ENCODE peak calls at places on chromosome 15, in eight cellular contexts. Z, O, L, W, D, G, P and E are unnamed samples.

GRCh38 chr15:44668925-44669324 is 5.5 kb upstream of the SPG11 start:
- DNase-seq in Z (no peak), O (no peak), L (no peak), W (no peak), D (no peak), G (no peak), P (no peak), E (no peak)

GRCh38 chr15:73905224-73905827 is 20.9 kb upstream of the LOXL1 start:
- DNase-seq in Z (no peak), O (no peak), L (no peak), W (no peak), D (no peak), G (no peak), P (no peak), E (no peak)

GRCh38 chr15:31801152-31801551 is 229.2 kb upstream of the CHRNA7 start:
- DNase-seq in Z (no peak), O (no peak), L (no peak), W (no peak), D (no peak), G (peak; percentile 1), P (no peak), E (no peak)

GRCh38 chr15:62914461-62915079 is 128.0 kb upstream of the TPM1 start:
- DNase-seq in Z (no peak), O (peak; percentile 74), L (no peak), W (no peak), D (no peak), G (no peak), P (no peak), E (no peak)

GRCh38 chr15:99564221-99565030 is 1.4 kb upstream of the MEF2A start:
- DNase-seq in Z (no peak), O (no peak), L (peak; percentile 5), W (no peak), D (peak; percentile 21), G (peak; percentile 53), P (peak; percentile 75), E (peak; percentile 13)

GRCh38 chr15:64921711-64922110 is 10.0 kb downstream of the ANKDD1A start:
- DNase-seq in Z (no peak), O (no peak), L (peak; percentile 66), W (no peak), D (peak; percentile 26), G (no peak), P (no peak), E (no peak)

GRCh38 chr15:48868549-48868948 is 9.4 kb upstream of the EID1 start:
- DNase-seq in Z (no peak), O (no peak), L (no peak), W (no peak), D (no peak), G (no peak), P (no peak), E (no peak)

GRCh38 chr15:77630064-77630463 is 2.6 kb downstream of the LINGO1 start:
- DNase-seq in Z (no peak), O (no peak), L (no peak), W (no peak), D (no peak), G (no peak), P (no peak), E (no peak)

GRCh38 chr15:63610209-63610841 is 13.1 kb downstream of the FBXL22 start:
- DNase-seq in Z (no peak), O (peak; percentile 91), L (peak; percentile 68), W (peak; percentile 64), D (peak; percentile 75), G (peak; percentile 66), P (peak; percentile 85), E (peak; percentile 50)

GRCh38 chr15:85692873-85693272 is 101.9 kb downstream of the KLHL25 start:
- DNase-seq in Z (no peak), O (no peak), L (no peak), W (no peak), D (no peak), G (no peak), P (no peak), E (no peak)

GRCh38 chr15:31297880-31298456 is 28.7 kb upstream of the KLF13 start:
- DNase-seq in Z (no peak), O (no peak), L (no peak), W (no peak), D (no peak), G (no peak), P (no peak), E (no peak)

GRCh38 chr15:90520365-90520764 is 9.4 kb upstream of the CRTC3 start:
- DNase-seq in Z (no peak), O (no peak), L (no peak), W (no peak), D (no peak), G (no peak), P (no peak), E (no peak)

GRCh38 chr15:74786659-74787165 is 4.8 kb downstream of the CSK start:
- DNase-seq in Z (no peak), O (no peak), L (no peak), W (no peak), D (no peak), G (no peak), P (no peak), E (peak; percentile 60)

GRCh38 chr15:44712108-44713005 is 1.0 kb downstream of the B2M start:
- DNase-seq in Z (peak; percentile 53), O (no peak), L (peak; percentile 55), W (no peak), D (peak; percentile 82), G (no peak), P (peak; percentile 83), E (peak; percentile 64)

GRCh38 chr15:32849769-32850668 is 132.2 kb downstream of the GREM1 start:
- DNase-seq in Z (no peak), O (no peak), L (no peak), W (no peak), D (no peak), G (no peak), P (no peak), E (no peak)

GRCh38 chr15:43204016-43204901 is 16.6 kb downstream of the EPB42 start:
- DNase-seq in Z (no peak), O (peak; percentile 89), L (no peak), W (no peak), D (peak; percentile 34), G (peak; percentile 64), P (peak; percentile 85), E (no peak)

GRCh38 chr15:70241561-70242320 is 144.0 kb upstream of the TLE3 start:
- DNase-seq in Z (no peak), O (no peak), L (peak; percentile 38), W (no peak), D (no peak), G (no peak), P (no peak), E (no peak)

GRCh38 chr15:70242962-70243685 is 145.4 kb upstream of the TLE3 start:
- DNase-seq in Z (no peak), O (no peak), L (peak; percentile 64), W (no peak), D (no peak), G (no peak), P (no peak), E (no peak)

GRCh38 chr15:70245932-70246622 is 148.4 kb upstream of the TLE3 start:
- DNase-seq in Z (no peak), O (no peak), L (peak; percentile 72), W (no peak), D (no peak), G (no peak), P (peak; percentile 64), E (no peak)

GRCh38 chr15:70244978-70245542 is 147.3 kb upstream of the TLE3 start:
- DNase-seq in Z (no peak), O (no peak), L (no peak), W (no peak), D (no peak), G (no peak), P (no peak), E (no peak)

GRCh38 chr15:70243686-70244540 is 146.2 kb upstream of the TLE3 start:
- DNase-seq in Z (no peak), O (no peak), L (peak; percentile 51), W (no peak), D (no peak), G (peak; percentile 44), P (peak; percentile 40), E (no peak)
- TF ChIP-seq CTCF in Z (no peak), O (no peak), L (no peak), W (no peak), D (peak; percentile 17), G (no peak), P (no peak), E (no peak)

DNA sequence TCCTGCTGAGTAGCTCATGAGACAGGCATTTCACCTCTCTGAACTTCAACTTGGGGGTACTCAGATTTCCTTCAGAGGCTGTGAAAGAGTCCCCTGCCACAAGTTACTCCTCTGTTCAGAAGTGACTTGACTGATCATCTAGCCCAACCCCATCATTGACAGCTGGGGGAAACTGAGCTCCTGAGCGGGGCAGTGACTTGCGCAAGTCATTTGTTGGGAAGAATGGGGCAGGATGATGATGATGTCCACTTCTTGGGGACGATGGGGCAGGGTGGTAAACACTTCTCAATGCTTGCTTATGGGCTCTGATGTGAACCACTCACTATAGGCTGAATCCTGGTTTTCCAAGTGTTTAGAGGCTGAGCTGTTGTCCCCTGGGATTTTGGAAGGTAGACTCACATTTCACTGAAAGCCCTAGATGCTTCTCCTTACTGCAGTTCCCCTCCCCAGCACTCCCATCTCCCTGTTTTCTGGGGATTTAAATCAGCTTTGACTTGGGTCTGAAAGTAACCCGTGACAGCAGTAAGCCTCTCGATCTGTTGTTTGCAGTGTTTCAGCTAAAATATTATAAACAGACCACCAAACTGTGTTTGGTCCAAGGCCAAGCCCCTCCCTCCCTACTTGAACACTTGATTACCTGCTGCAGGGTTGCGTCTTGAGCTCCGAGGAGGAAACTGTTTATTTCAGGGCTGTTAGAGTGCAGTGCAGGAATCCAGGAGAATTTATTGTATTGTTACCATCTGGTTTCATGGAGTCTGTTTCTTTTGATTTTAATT is 25.1 kb downstream of the SMAD3 start:
- DNase-seq in Z (no peak), O (peak; percentile 30), L (no peak), W (no peak), D (no peak), G (no peak), P (no peak), E (no peak)
- H3K36me3 ChIP-seq in Z (no peaks in the 10 kb centered on the region), O (peaks cover 4% of the 10 kb centered on the region), L (peaks cover 21% of the 10 kb centered on the region), W (peaks cover 14% of the 10 kb centered on the region), D (no peaks in the 10 kb centered on the region), G (no peaks in the 10 kb centered on the region), P (no peaks in the 10 kb centered on the region), E (no peaks in the 10 kb centered on the region)

DNA sequence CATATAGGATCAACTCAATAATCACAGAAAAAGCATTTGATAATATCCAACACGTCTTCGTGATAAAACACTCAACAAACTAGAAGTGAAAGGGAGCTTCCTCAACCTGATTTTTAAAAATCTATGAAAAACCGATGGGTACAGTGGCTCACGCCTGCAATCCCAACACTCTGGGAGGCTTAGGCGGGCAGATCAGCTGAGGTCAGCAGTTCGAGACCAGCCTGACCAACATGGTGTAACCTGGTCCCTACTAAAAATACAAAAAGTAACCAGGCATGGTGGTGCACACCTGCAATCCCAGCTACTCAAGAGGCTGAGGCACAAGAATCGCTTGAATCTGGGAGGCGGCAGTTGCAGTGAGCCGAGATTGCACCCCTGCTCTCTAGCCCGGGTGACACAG is 2.2 kb upstream of the MFGE8 start:
- DNase-seq in Z (no peak), O (no peak), L (no peak), W (no peak), D (no peak), G (no peak), P (no peak), E (no peak)
- TF ChIP-seq CTCF in Z (no peak), O (no peak), L (no peak), W (no peak), D (no peak), G (no peak), P (no peak), E (no peak)

DNA sequence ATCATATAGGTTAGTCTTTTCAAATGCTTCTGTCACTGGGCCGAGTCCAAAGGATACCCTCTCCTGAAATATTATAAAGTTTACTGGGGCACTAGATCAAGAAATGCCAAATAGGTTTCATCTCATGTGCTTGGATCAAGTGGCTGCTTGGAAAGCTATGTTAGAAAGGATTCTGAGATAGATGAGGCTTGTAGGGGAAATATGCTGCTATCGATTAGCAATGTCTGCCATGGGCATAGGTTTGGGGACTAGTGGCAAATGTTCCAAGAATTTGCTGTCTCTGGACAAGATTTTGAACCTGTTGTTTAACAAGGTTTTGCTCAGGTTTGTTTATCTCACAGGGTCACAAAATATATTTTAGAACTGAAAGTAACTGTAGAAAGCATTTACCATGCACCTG is 23.0 kb upstream of the UBE2Q2 start:
- DNase-seq in Z (no peak), O (no peak), L (no peak), W (no peak), D (no peak), G (no peak), P (no peak), E (no peak)
- H3K36me3 ChIP-seq in Z (no peaks in the 10 kb centered on the region), O (no peaks in the 10 kb centered on the region), L (no peaks in the 10 kb centered on the region), W (no peaks in the 10 kb centered on the region), D (no peaks in the 10 kb centered on the region), G (no peaks in the 10 kb centered on the region), P (no peaks in the 10 kb centered on the region), E (no peaks in the 10 kb centered on the region)